ENCODE peak calls at places on chromosomes 16 and 17, in nine cellular contexts. Q is cardiac fibroblast, M is tibial nerve, D is AG09309, R is mammary epithelial cell, E is endothelial cell, P is AG10803, Y is glutamatergic neuron, H is lung. I is an unnamed sample.

GRCh38 chr17:54426287-54426886 is 474.3 kb upstream of the TOM1L1 start:
- DNase-seq in Q (no peak), M (no peak), D (no peak), R (peak), E (no peak), P (no peak), Y (no peak), H (no peak), I (no peak)

GRCh38 chr16:10600792-10601443 is 20.5 kb upstream of the EMP2 start:
- DNase-seq in Q (no peak), M (no peak), D (peak), R (peak), E (no peak), P (peak), Y (no peak), H (no peak), I (no peak)

GRCh38 chr17:29643817-29644160 is 21.1 kb upstream of the CORO6 start:
- DNase-seq in Q (no peak), M (no peak), D (no peak), R (no peak), E (no peak), P (no peak), Y (no peak), H (no peak), I (no peak)

GRCh38 chr16:73599870-73600269 is 551.9 kb upstream of the ZFHX3 start:
- DNase-seq in Q (no peak), M (no peak), D (no peak), R (no peak), E (no peak), P (no peak), Y (no peak), H (no peak), I (no peak)

GRCh38 chr17:63435681-63436522 is 10.2 kb downstream of the CYB561 start:
- DNase-seq in Q (no peak), M (no peak), D (no peak), R (no peak), E (no peak), P (no peak), Y (no peak), H (no peak), I (no peak)

GRCh38 chr17:7184647-7185046 is 5.5 kb upstream of the ASGR1 start:
- DNase-seq in Q (no peak), M (no peak), D (no peak), R (no peak), E (no peak), P (no peak), Y (no peak), H (no peak), I (no peak)

GRCh38 chr16:65212240-65212639 is 90.4 kb upstream of the CDH11 start:
- DNase-seq in Q (no peak), M (no peak), D (no peak), R (no peak), E (no peak), P (no peak), Y (no peak), H (no peak), I (no peak)

GRCh38 chr17:29835438-29836351 is 94.3 kb downstream of the SSH2 start:
- DNase-seq in Q (peak), M (no peak), D (no peak), R (no peak), E (no peak), P (peak), Y (no peak), H (peak), I (no peak)

GRCh38 chr17:34981538-34982241 is 1.4 kb downstream of the LIG3 start:
- DNase-seq in Q (peak), M (no peak), D (no peak), R (no peak), E (no peak), P (peak), Y (no peak), H (no peak), I (no peak)

GRCh38 chr17:13626703-13627102 is 25.0 kb upstream of the HS3ST3A1 start:
- DNase-seq in Q (peak), M (no peak), D (peak), R (peak), E (no peak), P (peak), Y (no peak), H (no peak), I (peak)

GRCh38 chr17:65074778-65075250 is 18.3 kb upstream of the GNA13 start:
- DNase-seq in Q (peak), M (no peak), D (no peak), R (no peak), E (peak), P (no peak), Y (no peak), H (no peak), I (no peak)

GRCh38 chr16:5619314-5619713 is 521.7 kb upstream of the EEF2KMT start:
- DNase-seq in Q (no peak), M (no peak), D (no peak), R (no peak), E (no peak), P (no peak), Y (no peak), H (no peak), I (no peak)

DNA sequence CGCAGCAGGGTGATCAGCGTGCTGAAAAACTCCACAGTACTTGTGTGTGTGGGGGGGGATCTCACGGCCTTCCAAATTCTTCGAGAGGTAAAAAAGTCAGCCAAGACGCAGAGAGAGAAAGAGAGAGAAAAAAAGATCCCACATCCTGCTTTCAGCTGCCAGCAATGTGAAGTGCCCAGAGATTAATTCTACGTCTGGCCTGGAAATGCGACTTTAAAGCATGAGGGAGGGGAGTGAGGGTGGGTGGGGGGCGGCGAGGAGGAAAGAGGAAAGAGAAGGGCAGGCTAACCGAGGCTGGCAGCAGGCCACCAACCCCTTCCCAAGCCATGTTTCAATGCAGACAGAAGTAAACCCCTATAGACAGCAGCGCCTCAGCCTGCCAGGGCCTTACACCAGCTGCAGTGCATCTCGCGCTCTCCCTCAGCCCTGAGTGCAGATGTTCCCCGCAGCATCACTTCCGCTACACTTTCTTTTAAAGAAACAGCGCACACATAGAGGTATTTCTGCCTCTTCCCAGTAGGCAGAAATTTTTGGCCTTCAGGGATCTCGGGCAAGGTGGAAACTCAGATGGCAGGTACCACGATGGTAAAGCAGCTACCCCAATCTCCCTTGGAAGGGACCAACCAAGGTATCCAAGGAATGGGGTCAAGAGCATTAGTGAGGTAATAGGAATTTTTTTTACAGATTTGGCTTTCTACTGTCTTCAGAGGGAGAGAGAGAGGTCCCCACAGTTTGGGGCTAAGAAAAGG is 87.8 kb downstream of the SMG6 start:
- DNase-seq in Q (peak), M (peak), D (peak), R (no peak), E (peak), P (peak), Y (peak), H (peak), I (peak)
- TF ChIP-seq CTCF in Q (no peak), M (no peak), D (no peak), R (no peak), E (no peak), P (peak), Y (no peak), H (no peak), I (no peak)

DNA sequence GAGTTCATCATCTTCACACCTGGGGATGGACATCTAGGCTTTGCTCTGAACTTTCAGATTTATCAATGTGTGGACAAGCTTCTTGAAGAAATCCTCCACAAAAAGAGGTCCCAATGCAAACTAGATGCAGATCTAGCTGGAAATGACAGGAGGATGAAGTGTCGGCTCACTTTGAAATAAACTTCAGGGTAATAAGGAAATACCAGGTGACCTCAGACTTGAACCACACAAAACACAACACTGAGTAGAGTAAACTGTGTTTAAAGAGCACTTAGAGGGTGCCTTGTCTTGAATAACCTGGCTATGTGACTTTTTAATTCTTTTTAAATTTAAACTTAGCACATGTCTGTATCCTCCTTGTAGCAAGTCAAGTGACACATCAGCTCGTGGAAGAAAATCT is 27.2 kb upstream of the TEKT3 start:
- DNase-seq in Q (no peak), M (no peak), D (no peak), R (no peak), E (no peak), P (no peak), Y (no peak), H (no peak), I (no peak)
- TF ChIP-seq CTCF in Q (no peak), M (no peak), D (no peak), R (no peak), E (no peak), P (no peak), Y (no peak), H (no peak), I (no peak)

GRCh38 chr17:43328650-43329049 is 70.1 kb upstream of the ARL4D start:
- DNase-seq in Q (no peak), M (no peak), D (no peak), R (no peak), E (no peak), P (no peak), Y (no peak), H (no peak), I (no peak)

GRCh38 chr17:43333438-43333943 is 65.3 kb upstream of the ARL4D start:
- DNase-seq in Q (no peak), M (no peak), D (no peak), R (no peak), E (no peak), P (no peak), Y (no peak), H (no peak), I (no peak)

GRCh38 chr17:43332211-43332610 is 66.6 kb upstream of the ARL4D start:
- DNase-seq in Q (no peak), M (no peak), D (no peak), R (no peak), E (no peak), P (no peak), Y (no peak), H (no peak), I (no peak)

GRCh38 chr17:43329183-43329582 is 69.6 kb upstream of the ARL4D start:
- DNase-seq in Q (no peak), M (no peak), D (no peak), R (no peak), E (no peak), P (no peak), Y (no peak), H (no peak), I (no peak)

GRCh38 chr17:43330876-43331639 is 67.7 kb upstream of the ARL4D start:
- DNase-seq in Q (no peak), M (no peak), D (no peak), R (no peak), E (no peak), P (no peak), Y (no peak), H (no peak), I (no peak)
- TF ChIP-seq CTCF in Q (peak), M (no peak), D (no peak), R (no peak), E (no peak), P (no peak), Y (no peak), H (no peak), I (no peak)

DNA sequence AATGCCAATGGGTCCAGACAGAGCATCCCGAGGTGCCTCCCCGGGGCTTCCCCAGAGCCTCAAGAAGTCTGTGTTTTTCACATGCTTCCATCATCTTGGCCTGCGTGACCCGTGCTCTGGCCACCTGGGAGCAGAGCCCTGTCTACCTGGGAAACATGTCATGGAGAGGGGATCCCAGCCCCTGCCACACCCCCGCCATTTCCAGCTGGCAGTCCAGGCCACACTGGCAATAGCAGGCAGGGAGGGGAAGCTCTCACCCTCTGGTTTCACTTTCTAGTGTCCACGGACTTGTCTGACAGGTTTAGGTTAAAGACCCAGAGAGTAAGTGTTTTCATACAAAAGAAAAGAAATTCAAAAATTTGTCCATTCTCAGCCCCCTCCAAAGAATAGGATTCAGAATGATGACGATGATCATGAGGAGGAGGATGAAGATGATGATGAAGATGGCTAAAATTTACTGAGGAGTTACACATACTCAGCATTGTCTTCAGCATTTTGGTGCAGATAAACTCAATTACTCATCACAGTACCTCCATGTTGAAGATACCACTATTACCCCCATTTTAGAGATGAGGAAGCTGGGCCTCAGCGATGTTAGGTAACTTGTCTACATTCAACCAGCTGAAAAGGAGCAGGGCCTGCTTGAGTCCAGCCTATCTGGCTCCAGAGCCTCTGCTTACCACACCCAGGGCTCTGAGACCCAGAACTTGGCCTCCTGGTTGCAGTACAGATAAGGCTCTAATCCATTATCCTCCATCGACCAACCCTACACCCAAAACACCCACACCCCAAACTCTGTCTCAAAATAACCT is 9.2 kb downstream of the SMIM5 start:
- DNase-seq in Q (no peak), M (no peak), D (no peak), R (peak), E (no peak), P (no peak), Y (no peak), H (no peak), I (no peak)
- TF ChIP-seq CTCF in Q (no peak), M (no peak), D (no peak), R (no peak), E (no peak), P (no peak), Y (no peak), H (no peak), I (no peak)

DNA sequence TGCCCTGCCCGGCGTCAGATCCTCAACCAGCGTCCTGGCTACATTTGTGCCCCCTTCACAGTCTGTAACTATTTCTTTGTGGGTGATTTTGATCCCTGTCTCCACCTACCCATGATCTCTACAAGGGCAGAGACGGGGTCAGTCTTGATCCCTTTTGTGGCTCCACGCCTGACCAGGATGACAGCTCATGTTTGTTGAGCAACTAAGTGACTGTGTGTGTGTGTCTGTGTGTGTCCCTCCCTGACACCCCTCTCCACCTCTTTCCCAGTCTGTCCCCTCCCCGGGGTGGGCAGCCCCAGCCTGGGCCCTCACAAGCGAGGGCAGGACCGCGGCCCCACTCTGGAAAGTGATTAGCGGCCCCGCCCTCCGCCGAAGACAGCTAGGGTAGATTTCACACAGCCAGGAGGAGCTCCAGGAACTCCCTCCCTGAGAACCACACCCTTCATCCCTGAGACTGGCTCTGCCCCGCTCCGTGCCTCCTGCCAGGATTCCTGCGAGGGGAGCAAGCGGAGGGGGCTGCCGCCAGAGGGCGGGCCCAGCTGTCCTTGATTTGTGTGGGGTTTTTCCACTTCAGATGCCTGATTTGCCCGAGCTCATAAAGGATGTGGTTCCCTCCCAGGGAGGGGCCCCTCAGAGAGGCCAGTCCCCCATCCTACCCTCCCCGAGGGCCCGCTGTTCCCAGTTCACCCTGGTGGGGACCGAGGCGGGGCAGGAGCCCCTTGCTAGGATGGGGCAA is 5.3 kb upstream of the HS3ST6 start:
- DNase-seq in Q (peak), M (no peak), D (no peak), R (no peak), E (no peak), P (peak), Y (peak), H (no peak), I (peak)
- TF ChIP-seq CTCF in Q (peak), M (no peak), D (peak), R (no peak), E (peak), P (peak), Y (peak), H (no peak), I (peak)

DNA sequence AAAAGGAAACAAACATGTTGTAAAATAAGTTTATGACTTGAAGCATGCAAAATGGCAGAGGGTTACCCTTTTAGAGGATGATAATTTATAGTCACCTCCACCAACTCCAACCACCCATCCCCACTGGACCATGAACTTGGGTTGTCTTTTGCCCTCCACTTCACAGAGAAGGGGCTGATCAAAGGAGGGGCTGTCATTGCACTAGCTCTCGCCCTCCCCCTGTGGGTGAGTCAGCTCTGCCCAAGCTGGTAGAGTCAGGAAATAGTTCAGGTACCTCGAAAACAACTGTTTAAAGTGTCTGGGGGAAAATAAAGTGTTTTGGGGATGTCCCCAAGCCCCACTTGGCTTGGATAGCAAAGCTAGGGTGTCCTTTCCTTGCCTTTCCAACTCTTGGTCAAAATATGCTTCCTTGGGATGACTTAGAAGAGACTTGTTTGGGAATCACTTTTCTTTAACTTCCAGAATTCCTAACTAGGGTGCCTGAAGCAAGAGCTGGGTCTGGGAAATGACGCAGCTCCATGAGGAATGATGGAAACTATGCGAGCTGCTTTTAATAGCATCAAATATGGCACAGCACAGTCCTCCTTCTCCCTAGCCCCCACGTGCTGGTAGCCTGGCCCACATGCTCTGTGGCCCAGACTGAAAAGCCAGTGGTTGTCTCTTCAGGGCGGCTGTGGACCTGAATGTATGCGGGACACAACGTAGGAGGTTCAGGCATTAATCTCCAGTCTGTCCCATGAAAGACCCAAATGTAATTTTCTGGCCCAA is 40.7 kb downstream of the TBX4 start:
- DNase-seq in Q (peak), M (no peak), D (peak), R (no peak), E (no peak), P (peak), Y (no peak), H (no peak), I (no peak)
- TF ChIP-seq CTCF in Q (no peak), M (no peak), D (peak), R (no peak), E (no peak), P (peak), Y (no peak), H (no peak), I (no peak)

DNA sequence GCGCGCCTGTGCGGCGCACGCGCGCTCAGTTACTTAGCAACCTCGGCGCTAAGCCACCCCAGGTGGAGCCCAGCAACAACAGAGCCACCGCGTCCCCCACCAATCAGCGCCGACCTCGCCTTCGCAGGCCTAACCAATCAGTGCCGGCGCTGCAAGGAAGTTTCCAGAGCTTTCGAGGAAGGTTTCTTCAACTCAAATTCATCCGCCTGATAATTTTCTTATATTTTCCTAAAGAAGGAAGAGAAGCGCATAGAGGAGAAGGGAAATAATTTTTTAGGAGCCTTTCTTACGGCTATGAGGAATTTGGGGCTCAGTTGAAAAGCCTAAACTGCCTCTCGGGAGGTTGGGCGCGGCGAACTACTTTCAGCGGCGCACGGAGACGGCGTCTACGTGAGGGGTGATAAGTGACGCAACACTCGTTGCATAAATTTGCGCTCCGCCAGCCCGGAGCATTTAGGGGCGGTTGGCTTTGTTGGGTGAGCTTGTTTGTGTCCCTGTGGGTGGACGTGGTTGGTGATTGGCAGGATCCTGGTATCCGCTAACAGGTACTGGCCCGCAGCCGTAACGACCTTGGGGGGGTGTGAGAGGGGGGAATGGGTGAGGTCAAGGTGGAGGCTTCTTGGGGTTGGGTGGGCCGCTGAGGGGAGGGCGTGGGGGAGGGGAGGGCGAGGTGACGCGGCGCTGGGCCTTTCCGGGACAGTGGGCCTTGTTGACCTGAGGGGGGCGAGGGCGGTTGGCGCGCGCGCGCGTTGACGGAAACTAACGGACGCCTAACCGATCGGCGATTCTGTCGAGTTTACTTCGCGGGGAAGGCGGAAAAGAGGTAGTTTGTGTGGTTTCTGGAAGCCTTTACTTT is at the start of gene UBB:
- DNase-seq in Q (peak), M (peak), D (peak), R (peak), E (peak), P (peak), Y (peak), H (peak), I (peak)
- TF ChIP-seq CTCF in Q (no peak), M (no peak), D (no peak), R (no peak), E (no peak), P (no peak), Y (no peak), H (no peak), I (no peak)

GRCh38 chr17:67475161-67475887 is 98.2 kb downstream of the PITPNC1 start:
- DNase-seq in Q (peak), M (peak), D (no peak), R (peak), E (peak), P (peak), Y (peak), H (peak), I (peak)
- TF ChIP-seq CTCF in Q (peak), M (peak), D (peak), R (peak), E (peak), P (peak), Y (peak), H (peak), I (peak)